ENCODE peak calls at places on chromosomes 5 and 9, in six cellular contexts. K is left cardiac atrium, F is putamen, B is H4, Q is T-cell, P is H54. D is an unnamed sample.

GRCh38 chr5:129246088-129246487 is 151.5 kb downstream of the ISOC1 start:
- DNase-seq in P (no peak), Q (no peak), K (no peak), B (no peak), F (no peak), D (no peak)

GRCh38 chr5:123120197-123120596 is 31.2 kb downstream of the PRDM6 start:
- DNase-seq in K (no peak), P (no peak), F (no peak), Q (no peak), B (peak), D (no peak)

GRCh38 chr5:135993248-135993893 is 35.4 kb upstream of the TGFBI start:
- DNase-seq in B (no peak), K (no peak), Q (no peak), P (no peak), F (no peak), D (no peak)

GRCh38 chr5:71883745-71884103 is 164.6 kb downstream of the CARTPT start:
- DNase-seq in B (no peak), K (peak), Q (no peak), P (no peak), F (no peak), D (peak)

GRCh38 chr9:132026932-132027585 is 52.6 kb downstream of the MED27 start:
- DNase-seq in Q (no peak), B (peak), P (peak), F (no peak), K (no peak), D (no peak)

GRCh38 chr5:174491761-174492350 is 232.5 kb upstream of the MSX2 start:
- DNase-seq in K (no peak), Q (no peak), P (no peak), B (no peak), F (no peak), D (no peak)

GRCh38 chr9:134868751-134869553 is 11.7 kb upstream of the FCN2 start:
- DNase-seq in F (no peak), Q (no peak), K (no peak), B (no peak), P (no peak), D (no peak)

GRCh38 chr5:179176166-179176565 is 116.0 kb downstream of the ZNF354C start:
- DNase-seq in F (no peak), B (no peak), P (no peak), Q (no peak), K (no peak), D (no peak)